ENCODE peak calls at places on chromosomes 12 and 14, in four cellular contexts. N, D, I and T are unnamed samples.

GRCh38 chr12:8989425-8989824 is at the start of gene KLRG1:
- DNase-seq in N (no peak), D (no peak), I (no peak), T (no peak)

GRCh38 chr14:22332671-22333407 is 256.2 kb downstream of the DAD1 start:
- DNase-seq in N (no peak), D (no peak), I (no peak), T (no peak)

GRCh38 chr12:9388379-9388778 is 180.2 kb upstream of the PZP start:
- DNase-seq in N (no peak), D (no peak), I (no peak), T (no peak)

GRCh38 chr14:63134801-63135200 is 69.4 kb upstream of the RHOJ start:
- DNase-seq in N (no peak), D (peak), I (no peak), T (no peak)

GRCh38 chr12:70774055-70774454 is 136.8 kb upstream of the PTPRB start:
- DNase-seq in N (no peak), D (peak), I (no peak), T (no peak)

GRCh38 chr12:101441835-101442234 is 33.3 kb upstream of the SPIC start:
- DNase-seq in N (no peak), D (no peak), I (no peak), T (no peak)

GRCh38 chr14:49816844-49817243 is 35.7 kb downstream of the NEMF start:
- DNase-seq in N (no peak), D (no peak), I (no peak), T (no peak)

GRCh38 chr12:95218852-95219171 is 1.2 kb downstream of the VEZT start:
- DNase-seq in N (no peak), D (peak), I (no peak), T (peak)

GRCh38 chr14:22545842-22546721 is 42.9 kb downstream of the DAD1 start:
- DNase-seq in N (no peak), D (no peak), I (no peak), T (no peak)

GRCh38 chr12:108667349-108667748 is 33.7 kb upstream of the SELPLG start:
- DNase-seq in N (no peak), D (no peak), I (no peak), T (no peak)

GRCh38 chr12:74539261-74539660 is 1.6 kb downstream of the ATXN7L3B start:
- DNase-seq in N (no peak), D (no peak), I (no peak), T (no peak)

GRCh38 chr14:81323621-81324400 is 76.3 kb downstream of the STON2 start:
- DNase-seq in N (no peak), D (no peak), I (no peak), T (no peak)

GRCh38 chr12:56645201-56645716 is 525 bp downstream of the ATP5F1B start:
- DNase-seq in N (peak), D (no peak), I (no peak), T (no peak)

GRCh38 chr12:3200032-3200617 is 122.9 kb downstream of the TSPAN9 start:
- DNase-seq in N (peak), D (peak), I (peak), T (no peak)

GRCh38 chr12:64080319-64081008 is 141.6 kb downstream of the KICS2 start:
- DNase-seq in N (no peak), D (peak), I (no peak), T (no peak)

GRCh38 chr12:85662209-85662607 is 174.0 kb downstream of the RASSF9 start:
- DNase-seq in N (no peak), D (no peak), I (no peak), T (no peak)

GRCh38 chr14:60553855-60554254 is 44.9 kb downstream of the SIX6 start:
- DNase-seq in N (no peak), D (no peak), I (no peak), T (no peak)

GRCh38 chr12:121388421-121388981 is 11.4 kb upstream of the RNF34 start:
- DNase-seq in N (peak), D (no peak), I (no peak), T (no peak)

GRCh38 chr12:129610601-129611120 is 293.2 kb downstream of the TMEM132D start:
- DNase-seq in N (no peak), D (no peak), I (no peak), T (no peak)

GRCh38 chr12:79012616-79013015 is 148.0 kb downstream of the SYT1 start:
- DNase-seq in N (no peak), D (peak), I (no peak), T (no peak)

GRCh38 chr14:22824711-22825359 is 4.9 kb upstream of the MRPL52 start:
- DNase-seq in N (no peak), D (no peak), I (no peak), T (no peak)

GRCh38 chr12:79674629-79675028 is 16.1 kb downstream of the PAWR start:
- DNase-seq in N (no peak), D (no peak), I (no peak), T (no peak)

GRCh38 chr12:162467-163307 is 51.3 kb downstream of the SLC6A12 start:
- DNase-seq in N (no peak), D (peak), I (no peak), T (no peak)

GRCh38 chr12:67070307-67070600 is 198.9 kb upstream of the CAND1 start:
- DNase-seq in N (no peak), D (no peak), I (no peak), T (no peak)

GRCh38 chr12:54131641-54132280 is 57.0 kb downstream of the SMUG1 start:
- DNase-seq in N (no peak), D (no peak), I (no peak), T (no peak)

GRCh38 chr14:100303179-100303578 is 3.1 kb downstream of the SLC25A29 start:
- DNase-seq in N (no peak), D (no peak), I (no peak), T (no peak)

GRCh38 chr12:6494351-6494743 is 445 bp downstream of the NCAPD2 start:
- DNase-seq in N (no peak), D (no peak), I (no peak), T (peak)

GRCh38 chr12:21819236-21819635 is 44.7 kb upstream of the KCNJ8 start:
- DNase-seq in N (no peak), D (no peak), I (no peak), T (no peak)

GRCh38 chr12:76720068-76720467 is 43.8 kb upstream of the ZDHHC17 start:
- DNase-seq in N (no peak), D (no peak), I (no peak), T (no peak)

GRCh38 chr12:31629756-31630732 is 29.4 kb upstream of the ETFBKMT start:
- DNase-seq in N (no peak), D (no peak), I (no peak), T (no peak)

GRCh38 chr12:100926669-100927248 is 132.2 kb downstream of the ANO4 start:
- DNase-seq in N (no peak), D (peak), I (no peak), T (no peak)